ENCODE peak calls at places on chromosomes 4 and X, in nine cellular contexts. One of them, this sample, is unnamed.

GRCh38 chrX:8147216-8147615 is 23.9 kb downstream of the VCX2 start:
- DNase-seq in iris pigment epithelial cell: no peak
- DNase-seq in HEK293T: no peak
- DNase-seq in HT1080: no peak
- DNase-seq in stimulated activated CD4-positive, alpha-beta T cell treated with anti-CD3 and anti-CD28 coated beads, Interleukin-15, amount 100 ng/mL, for 1 hour: no peak
- DNase-seq in GM23338: no peak
- DNase-seq in NCI-H748 treated with DMSO at 0.1 percent for 48 hours: no peak
- DNase-seq in A549: no peak
- DNase-seq in NCI-H2029 treated with DMSO at 0.1 percent for 48 hours: no peak
- DNase-seq in this sample: no peak

GRCh38 chrX:41490446-41490845 is 43.3 kb downstream of the NYX start:
- DNase-seq in iris pigment epithelial cell: no peak
- DNase-seq in HEK293T: no peak
- DNase-seq in A549: no peak
- DNase-seq in HT1080: no peak
- DNase-seq in NCI-H2029 treated with DMSO at 0.1 percent for 48 hours: no peak
- DNase-seq in GM23338: no peak
- DNase-seq in stimulated activated CD4-positive, alpha-beta T cell treated with anti-CD3 and anti-CD28 coated beads, Interleukin-15, amount 100 ng/mL, for 1 hour: no peak
- DNase-seq in NCI-H748 treated with DMSO at 0.1 percent for 48 hours: no peak
- DNase-seq in this sample: no peak

GRCh38 chrX:85159644-85160043 is 83.9 kb downstream of the SATL1 start:
- DNase-seq in NCI-H748 treated with DMSO at 0.1 percent for 48 hours: no peak
- DNase-seq in iris pigment epithelial cell: no peak
- DNase-seq in HT1080: no peak
- DNase-seq in A549: no peak
- DNase-seq in GM23338: no peak
- DNase-seq in HEK293T: no peak
- DNase-seq in NCI-H2029 treated with DMSO at 0.1 percent for 48 hours: no peak
- DNase-seq in stimulated activated CD4-positive, alpha-beta T cell treated with anti-CD3 and anti-CD28 coated beads, Interleukin-15, amount 100 ng/mL, for 1 hour: no peak
- DNase-seq in this sample: no peak

GRCh38 chr4:73599182-73599581 is 21.1 kb downstream of the RASSF6 start:
- DNase-seq in NCI-H2029 treated with DMSO at 0.1 percent for 48 hours: no peak
- DNase-seq in GM23338: peak
- DNase-seq in HT1080: peak
- DNase-seq in stimulated activated CD4-positive, alpha-beta T cell treated with anti-CD3 and anti-CD28 coated beads, Interleukin-15, amount 100 ng/mL, for 1 hour: no peak
- DNase-seq in NCI-H748 treated with DMSO at 0.1 percent for 48 hours: no peak
- DNase-seq in A549: peak
- DNase-seq in iris pigment epithelial cell: peak
- DNase-seq in HEK293T: no peak
- DNase-seq in this sample: peak

GRCh38 chr4:122562436-122562835 is 58.4 kb downstream of the IL21 start:
- DNase-seq in A549: no peak
- DNase-seq in GM23338: no peak
- DNase-seq in NCI-H2029 treated with DMSO at 0.1 percent for 48 hours: no peak
- DNase-seq in NCI-H748 treated with DMSO at 0.1 percent for 48 hours: no peak
- DNase-seq in iris pigment epithelial cell: no peak
- DNase-seq in HEK293T: no peak
- DNase-seq in HT1080: no peak
- DNase-seq in stimulated activated CD4-positive, alpha-beta T cell treated with anti-CD3 and anti-CD28 coated beads, Interleukin-15, amount 100 ng/mL, for 1 hour: no peak
- DNase-seq in this sample: no peak

GRCh38 chr4:65623509-65623908 is 46.8 kb downstream of the EPHA5 start:
- DNase-seq in A549: peak
- DNase-seq in HEK293T: no peak
- DNase-seq in GM23338: no peak
- DNase-seq in NCI-H748 treated with DMSO at 0.1 percent for 48 hours: no peak
- DNase-seq in HT1080: peak
- DNase-seq in stimulated activated CD4-positive, alpha-beta T cell treated with anti-CD3 and anti-CD28 coated beads, Interleukin-15, amount 100 ng/mL, for 1 hour: no peak
- DNase-seq in NCI-H2029 treated with DMSO at 0.1 percent for 48 hours: no peak
- DNase-seq in iris pigment epithelial cell: peak
- DNase-seq in this sample: peak

GRCh38 chr4:143184217-143184502 is 557 bp upstream of the USP38 start:
- DNase-seq in HEK293T: no peak
- DNase-seq in GM23338: no peak
- DNase-seq in iris pigment epithelial cell: no peak
- DNase-seq in A549: no peak
- DNase-seq in stimulated activated CD4-positive, alpha-beta T cell treated with anti-CD3 and anti-CD28 coated beads, Interleukin-15, amount 100 ng/mL, for 1 hour: no peak
- DNase-seq in HT1080: no peak
- DNase-seq in NCI-H748 treated with DMSO at 0.1 percent for 48 hours: peak
- DNase-seq in NCI-H2029 treated with DMSO at 0.1 percent for 48 hours: no peak
- DNase-seq in this sample: no peak

GRCh38 chr4:152094851-152095700 is 334.3 kb upstream of the GATB start:
- DNase-seq in A549: no peak
- DNase-seq in HT1080: peak
- DNase-seq in GM23338: no peak
- DNase-seq in NCI-H748 treated with DMSO at 0.1 percent for 48 hours: peak
- DNase-seq in NCI-H2029 treated with DMSO at 0.1 percent for 48 hours: peak
- DNase-seq in stimulated activated CD4-positive, alpha-beta T cell treated with anti-CD3 and anti-CD28 coated beads, Interleukin-15, amount 100 ng/mL, for 1 hour: no peak
- DNase-seq in HEK293T: no peak
- DNase-seq in iris pigment epithelial cell: peak
- DNase-seq in this sample: peak

GRCh38 chrX:10507181-10507580 is 113.2 kb downstream of the MID1 start:
- DNase-seq in NCI-H2029 treated with DMSO at 0.1 percent for 48 hours: no peak
- DNase-seq in GM23338: no peak
- DNase-seq in NCI-H748 treated with DMSO at 0.1 percent for 48 hours: no peak
- DNase-seq in HEK293T: no peak
- DNase-seq in A549: no peak
- DNase-seq in iris pigment epithelial cell: peak
- DNase-seq in HT1080: peak
- DNase-seq in stimulated activated CD4-positive, alpha-beta T cell treated with anti-CD3 and anti-CD28 coated beads, Interleukin-15, amount 100 ng/mL, for 1 hour: no peak
- DNase-seq in this sample: peak

GRCh38 chr4:88674989-88675388 is 22.6 kb downstream of the NAP1L5 start:
- DNase-seq in A549: no peak
- DNase-seq in HEK293T: no peak
- DNase-seq in NCI-H2029 treated with DMSO at 0.1 percent for 48 hours: no peak
- DNase-seq in iris pigment epithelial cell: peak
- DNase-seq in stimulated activated CD4-positive, alpha-beta T cell treated with anti-CD3 and anti-CD28 coated beads, Interleukin-15, amount 100 ng/mL, for 1 hour: no peak
- DNase-seq in GM23338: no peak
- DNase-seq in NCI-H748 treated with DMSO at 0.1 percent for 48 hours: no peak
- DNase-seq in HT1080: peak
- DNase-seq in this sample: peak

GRCh38 chr4:784401-785331 is 41.3 kb downstream of the CPLX1 start:
- DNase-seq in iris pigment epithelial cell: no peak
- DNase-seq in stimulated activated CD4-positive, alpha-beta T cell treated with anti-CD3 and anti-CD28 coated beads, Interleukin-15, amount 100 ng/mL, for 1 hour: no peak
- DNase-seq in GM23338: no peak
- DNase-seq in HT1080: no peak
- DNase-seq in NCI-H2029 treated with DMSO at 0.1 percent for 48 hours: no peak
- DNase-seq in HEK293T: no peak
- DNase-seq in NCI-H748 treated with DMSO at 0.1 percent for 48 hours: no peak
- DNase-seq in A549: no peak
- DNase-seq in this sample: no peak

GRCh38 chr4:131091896-131092295 is 1995.9 kb downstream of the C4orf33 start:
- DNase-seq in GM23338: peak
- DNase-seq in HT1080: peak
- DNase-seq in NCI-H748 treated with DMSO at 0.1 percent for 48 hours: peak
- DNase-seq in iris pigment epithelial cell: peak
- DNase-seq in NCI-H2029 treated with DMSO at 0.1 percent for 48 hours: peak
- DNase-seq in stimulated activated CD4-positive, alpha-beta T cell treated with anti-CD3 and anti-CD28 coated beads, Interleukin-15, amount 100 ng/mL, for 1 hour: no peak
- DNase-seq in HEK293T: peak
- DNase-seq in A549: peak
- DNase-seq in this sample: peak

GRCh38 chr4:89836031-89836777 is 757 bp downstream of the SNCA start:
- DNase-seq in HEK293T: no peak
- DNase-seq in stimulated activated CD4-positive, alpha-beta T cell treated with anti-CD3 and anti-CD28 coated beads, Interleukin-15, amount 100 ng/mL, for 1 hour: no peak
- DNase-seq in iris pigment epithelial cell: no peak
- DNase-seq in GM23338: peak
- DNase-seq in NCI-H748 treated with DMSO at 0.1 percent for 48 hours: no peak
- DNase-seq in NCI-H2029 treated with DMSO at 0.1 percent for 48 hours: no peak
- DNase-seq in A549: no peak
- DNase-seq in HT1080: no peak
- DNase-seq in this sample: no peak

GRCh38 chr4:85952518-85952917 is 407.3 kb downstream of the MAPK10 start:
- DNase-seq in GM23338: no peak
- DNase-seq in HEK293T: no peak
- DNase-seq in NCI-H2029 treated with DMSO at 0.1 percent for 48 hours: no peak
- DNase-seq in NCI-H748 treated with DMSO at 0.1 percent for 48 hours: no peak
- DNase-seq in HT1080: peak
- DNase-seq in iris pigment epithelial cell: peak
- DNase-seq in stimulated activated CD4-positive, alpha-beta T cell treated with anti-CD3 and anti-CD28 coated beads, Interleukin-15, amount 100 ng/mL, for 1 hour: no peak
- DNase-seq in A549: peak
- DNase-seq in this sample: peak

GRCh38 chr4:184503869-184504300 is 29.5 kb upstream of the IRF2 start:
- DNase-seq in iris pigment epithelial cell: peak
- DNase-seq in A549: no peak
- DNase-seq in NCI-H748 treated with DMSO at 0.1 percent for 48 hours: no peak
- DNase-seq in GM23338: no peak
- DNase-seq in HEK293T: no peak
- DNase-seq in HT1080: peak
- DNase-seq in stimulated activated CD4-positive, alpha-beta T cell treated with anti-CD3 and anti-CD28 coated beads, Interleukin-15, amount 100 ng/mL, for 1 hour: no peak
- DNase-seq in NCI-H2029 treated with DMSO at 0.1 percent for 48 hours: no peak
- DNase-seq in this sample: peak

GRCh38 chr4:986428-986948 is 356 bp upstream of the IDUA start:
- DNase-seq in NCI-H748 treated with DMSO at 0.1 percent for 48 hours: no peak
- DNase-seq in HEK293T: no peak
- DNase-seq in stimulated activated CD4-positive, alpha-beta T cell treated with anti-CD3 and anti-CD28 coated beads, Interleukin-15, amount 100 ng/mL, for 1 hour: no peak
- DNase-seq in A549: no peak
- DNase-seq in GM23338: peak
- DNase-seq in HT1080: no peak
- DNase-seq in iris pigment epithelial cell: no peak
- DNase-seq in NCI-H2029 treated with DMSO at 0.1 percent for 48 hours: no peak
- DNase-seq in this sample: no peak

GRCh38 chr4:102094474-102094873 is 250.8 kb downstream of the SLC39A8 start:
- DNase-seq in iris pigment epithelial cell: no peak
- DNase-seq in HEK293T: no peak
- DNase-seq in NCI-H748 treated with DMSO at 0.1 percent for 48 hours: no peak
- DNase-seq in GM23338: no peak
- DNase-seq in stimulated activated CD4-positive, alpha-beta T cell treated with anti-CD3 and anti-CD28 coated beads, Interleukin-15, amount 100 ng/mL, for 1 hour: no peak
- DNase-seq in A549: no peak
- DNase-seq in HT1080: no peak
- DNase-seq in NCI-H2029 treated with DMSO at 0.1 percent for 48 hours: no peak
- DNase-seq in this sample: no peak

GRCh38 chrX:47285762-47286320 is 53.0 kb downstream of the USP11 start:
- DNase-seq in A549: no peak
- DNase-seq in NCI-H748 treated with DMSO at 0.1 percent for 48 hours: no peak
- DNase-seq in stimulated activated CD4-positive, alpha-beta T cell treated with anti-CD3 and anti-CD28 coated beads, Interleukin-15, amount 100 ng/mL, for 1 hour: no peak
- DNase-seq in HT1080: no peak
- DNase-seq in GM23338: no peak
- DNase-seq in HEK293T: no peak
- DNase-seq in iris pigment epithelial cell: no peak
- DNase-seq in NCI-H2029 treated with DMSO at 0.1 percent for 48 hours: no peak
- DNase-seq in this sample: no peak

GRCh38 chr4:156968479-156968984 is 3.1 kb downstream of the PDGFC start:
- DNase-seq in NCI-H748 treated with DMSO at 0.1 percent for 48 hours: peak
- DNase-seq in GM23338: peak
- DNase-seq in stimulated activated CD4-positive, alpha-beta T cell treated with anti-CD3 and anti-CD28 coated beads, Interleukin-15, amount 100 ng/mL, for 1 hour: no peak
- DNase-seq in HT1080: peak
- DNase-seq in HEK293T: peak
- DNase-seq in NCI-H2029 treated with DMSO at 0.1 percent for 48 hours: peak
- DNase-seq in A549: peak
- DNase-seq in iris pigment epithelial cell: peak
- DNase-seq in this sample: peak

GRCh38 chrX:10971759-10972158 is 139.4 kb upstream of the HCCS start:
- DNase-seq in A549: no peak
- DNase-seq in stimulated activated CD4-positive, alpha-beta T cell treated with anti-CD3 and anti-CD28 coated beads, Interleukin-15, amount 100 ng/mL, for 1 hour: no peak
- DNase-seq in GM23338: no peak
- DNase-seq in HT1080: no peak
- DNase-seq in NCI-H2029 treated with DMSO at 0.1 percent for 48 hours: no peak
- DNase-seq in NCI-H748 treated with DMSO at 0.1 percent for 48 hours: no peak
- DNase-seq in iris pigment epithelial cell: no peak
- DNase-seq in HEK293T: no peak
- DNase-seq in this sample: no peak

GRCh38 chrX:107619836-107620235 is 8.5 kb upstream of the PRPS1 start:
- DNase-seq in A549: no peak
- DNase-seq in HT1080: no peak
- DNase-seq in NCI-H2029 treated with DMSO at 0.1 percent for 48 hours: no peak
- DNase-seq in GM23338: no peak
- DNase-seq in NCI-H748 treated with DMSO at 0.1 percent for 48 hours: no peak
- DNase-seq in stimulated activated CD4-positive, alpha-beta T cell treated with anti-CD3 and anti-CD28 coated beads, Interleukin-15, amount 100 ng/mL, for 1 hour: no peak
- DNase-seq in iris pigment epithelial cell: peak
- DNase-seq in HEK293T: no peak
- DNase-seq in this sample: no peak

GRCh38 chr4:8912506-8912905 is 40.9 kb upstream of the HMX1 start:
- DNase-seq in A549: no peak
- DNase-seq in NCI-H2029 treated with DMSO at 0.1 percent for 48 hours: no peak
- DNase-seq in GM23338: no peak
- DNase-seq in stimulated activated CD4-positive, alpha-beta T cell treated with anti-CD3 and anti-CD28 coated beads, Interleukin-15, amount 100 ng/mL, for 1 hour: no peak
- DNase-seq in HEK293T: no peak
- DNase-seq in NCI-H748 treated with DMSO at 0.1 percent for 48 hours: no peak
- DNase-seq in iris pigment epithelial cell: no peak
- DNase-seq in HT1080: no peak
- DNase-seq in this sample: no peak

GRCh38 chr4:87130985-87131753 is 89.2 kb downstream of the KLHL8 start:
- DNase-seq in stimulated activated CD4-positive, alpha-beta T cell treated with anti-CD3 and anti-CD28 coated beads, Interleukin-15, amount 100 ng/mL, for 1 hour: no peak
- DNase-seq in iris pigment epithelial cell: no peak
- DNase-seq in HT1080: no peak
- DNase-seq in HEK293T: no peak
- DNase-seq in GM23338: no peak
- DNase-seq in NCI-H748 treated with DMSO at 0.1 percent for 48 hours: no peak
- DNase-seq in NCI-H2029 treated with DMSO at 0.1 percent for 48 hours: no peak
- DNase-seq in A549: peak
- DNase-seq in this sample: no peak

GRCh38 chr4:40722576-40723161 is 27.1 kb upstream of the NSUN7 start:
- DNase-seq in NCI-H748 treated with DMSO at 0.1 percent for 48 hours: no peak
- DNase-seq in NCI-H2029 treated with DMSO at 0.1 percent for 48 hours: no peak
- DNase-seq in iris pigment epithelial cell: peak
- DNase-seq in stimulated activated CD4-positive, alpha-beta T cell treated with anti-CD3 and anti-CD28 coated beads, Interleukin-15, amount 100 ng/mL, for 1 hour: no peak
- DNase-seq in A549: peak
- DNase-seq in GM23338: no peak
- DNase-seq in HEK293T: no peak
- DNase-seq in HT1080: no peak
- DNase-seq in this sample: peak

GRCh38 chr4:131584587-131584986 is 1564.5 kb upstream of the PCDH10 start:
- DNase-seq in iris pigment epithelial cell: no peak
- DNase-seq in NCI-H748 treated with DMSO at 0.1 percent for 48 hours: no peak
- DNase-seq in GM23338: no peak
- DNase-seq in stimulated activated CD4-positive, alpha-beta T cell treated with anti-CD3 and anti-CD28 coated beads, Interleukin-15, amount 100 ng/mL, for 1 hour: no peak
- DNase-seq in NCI-H2029 treated with DMSO at 0.1 percent for 48 hours: no peak
- DNase-seq in HEK293T: no peak
- DNase-seq in A549: no peak
- DNase-seq in HT1080: peak
- DNase-seq in this sample: peak

GRCh38 chrX:111568356-111568755 is 56.9 kb downstream of the SERTM2 start:
- DNase-seq in A549: peak
- DNase-seq in NCI-H748 treated with DMSO at 0.1 percent for 48 hours: no peak
- DNase-seq in stimulated activated CD4-positive, alpha-beta T cell treated with anti-CD3 and anti-CD28 coated beads, Interleukin-15, amount 100 ng/mL, for 1 hour: no peak
- DNase-seq in iris pigment epithelial cell: peak
- DNase-seq in GM23338: peak
- DNase-seq in HEK293T: peak
- DNase-seq in NCI-H2029 treated with DMSO at 0.1 percent for 48 hours: no peak
- DNase-seq in HT1080: peak
- DNase-seq in this sample: peak

GRCh38 chrX:69284491-69284890 is 119.2 kb upstream of the PJA1 start:
- DNase-seq in A549: no peak
- DNase-seq in HT1080: no peak
- DNase-seq in HEK293T: no peak
- DNase-seq in NCI-H748 treated with DMSO at 0.1 percent for 48 hours: no peak
- DNase-seq in NCI-H2029 treated with DMSO at 0.1 percent for 48 hours: no peak
- DNase-seq in iris pigment epithelial cell: no peak
- DNase-seq in stimulated activated CD4-positive, alpha-beta T cell treated with anti-CD3 and anti-CD28 coated beads, Interleukin-15, amount 100 ng/mL, for 1 hour: no peak
- DNase-seq in GM23338: no peak
- DNase-seq in this sample: no peak

GRCh38 chr4:127916512-127916911 is 35.8 kb downstream of the PLK4 start:
- DNase-seq in NCI-H748 treated with DMSO at 0.1 percent for 48 hours: no peak
- DNase-seq in HT1080: no peak
- DNase-seq in GM23338: no peak
- DNase-seq in A549: no peak
- DNase-seq in stimulated activated CD4-positive, alpha-beta T cell treated with anti-CD3 and anti-CD28 coated beads, Interleukin-15, amount 100 ng/mL, for 1 hour: no peak
- DNase-seq in NCI-H2029 treated with DMSO at 0.1 percent for 48 hours: no peak
- DNase-seq in iris pigment epithelial cell: peak
- DNase-seq in HEK293T: no peak
- DNase-seq in this sample: no peak

GRCh38 chrX:23845316-23845932 is 62.3 kb downstream of the APOO start:
- DNase-seq in NCI-H2029 treated with DMSO at 0.1 percent for 48 hours: no peak
- DNase-seq in A549: peak
- DNase-seq in HT1080: no peak
- DNase-seq in iris pigment epithelial cell: no peak
- DNase-seq in stimulated activated CD4-positive, alpha-beta T cell treated with anti-CD3 and anti-CD28 coated beads, Interleukin-15, amount 100 ng/mL, for 1 hour: no peak
- DNase-seq in GM23338: no peak
- DNase-seq in HEK293T: no peak
- DNase-seq in NCI-H748 treated with DMSO at 0.1 percent for 48 hours: no peak
- DNase-seq in this sample: no peak

GRCh38 chrX:120306640-120307039 is 4.6 kb downstream of the TMEM255A start:
- DNase-seq in NCI-H748 treated with DMSO at 0.1 percent for 48 hours: no peak
- DNase-seq in NCI-H2029 treated with DMSO at 0.1 percent for 48 hours: no peak
- DNase-seq in A549: no peak
- DNase-seq in GM23338: no peak
- DNase-seq in HT1080: peak
- DNase-seq in HEK293T: no peak
- DNase-seq in stimulated activated CD4-positive, alpha-beta T cell treated with anti-CD3 and anti-CD28 coated beads, Interleukin-15, amount 100 ng/mL, for 1 hour: no peak
- DNase-seq in iris pigment epithelial cell: no peak
- DNase-seq in this sample: peak

This sample was measured in kidney tubule cell.